ENCODE peak calls at places on chromosome 21, in five cellular contexts. I is vagina, Q is right atrium auricular region, R is heart left ventricle, Y is colonic mucosa. K is an unnamed sample.

GRCh38 chr21:42587036-42587435 is 66.4 kb upstream of the PDE9A start:
- DNase-seq in I (no peak), Q (no peak), R (no peak), Y (no peak), K (no peak)

GRCh38 chr21:32800056-32800455 is 28.5 kb upstream of the PAXBP1 start:
- DNase-seq in I (no peak), Q (no peak), R (no peak), Y (no peak), K (no peak)

GRCh38 chr21:42231761-42232160 is 12.8 kb downstream of the ABCG1 start:
- DNase-seq in I (no peak), Q (no peak), R (peak), Y (no peak), K (no peak)

GRCh38 chr21:28688381-28688780 is 304.3 kb downstream of the LTN1 start:
- DNase-seq in I (no peak), Q (no peak), R (no peak), Y (no peak), K (no peak)

GRCh38 chr21:30480145-30480544 is at the start of gene KRTAP19-1:
- DNase-seq in I (no peak), Q (no peak), R (no peak), Y (no peak), K (no peak)

GRCh38 chr21:39373634-39374033 is 24.7 kb upstream of the HMGN1 start:
- DNase-seq in I (no peak), Q (no peak), R (no peak), Y (no peak), K (no peak)

GRCh38 chr21:21714396-21714795 is 716.2 kb downstream of the NCAM2 start:
- DNase-seq in I (no peak), Q (no peak), R (no peak), Y (no peak), K (peak)

GRCh38 chr21:31647650-31648049 is 11.8 kb upstream of the SOD1 start:
- DNase-seq in I (no peak), Q (no peak), R (no peak), Y (no peak), K (no peak)

GRCh38 chr21:33384851-33385331 is 18.3 kb upstream of the IFNGR2 start:
- DNase-seq in I (no peak), Q (no peak), R (no peak), Y (no peak), K (no peak)

GRCh38 chr21:30340714-30341573 is 3.5 kb upstream of the KRTAP27-1 start:
- DNase-seq in I (no peak), Q (no peak), R (peak), Y (peak), K (peak)

GRCh38 chr21:42315296-42315891 is at the start of gene TFF3:
- DNase-seq in I (no peak), Q (peak), R (no peak), Y (peak), K (no peak)

GRCh38 chr21:14862794-14863720 is 201.7 kb downstream of the NRIP1 start:
- DNase-seq in I (no peak), Q (no peak), R (no peak), Y (no peak), K (no peak)

GRCh38 chr21:17859661-17860060 is 40.5 kb upstream of the C21orf91 start:
- DNase-seq in I (no peak), Q (no peak), R (no peak), Y (no peak), K (no peak)

GRCh38 chr21:39388038-39388810 is 39.3 kb upstream of the HMGN1 start:
- DNase-seq in I (peak), Q (peak), R (peak), Y (peak), K (peak)

GRCh38 chr21:20110368-20110767 is 887.8 kb upstream of the NCAM2 start:
- DNase-seq in I (no peak), Q (no peak), R (no peak), Y (no peak), K (no peak)

DNA sequence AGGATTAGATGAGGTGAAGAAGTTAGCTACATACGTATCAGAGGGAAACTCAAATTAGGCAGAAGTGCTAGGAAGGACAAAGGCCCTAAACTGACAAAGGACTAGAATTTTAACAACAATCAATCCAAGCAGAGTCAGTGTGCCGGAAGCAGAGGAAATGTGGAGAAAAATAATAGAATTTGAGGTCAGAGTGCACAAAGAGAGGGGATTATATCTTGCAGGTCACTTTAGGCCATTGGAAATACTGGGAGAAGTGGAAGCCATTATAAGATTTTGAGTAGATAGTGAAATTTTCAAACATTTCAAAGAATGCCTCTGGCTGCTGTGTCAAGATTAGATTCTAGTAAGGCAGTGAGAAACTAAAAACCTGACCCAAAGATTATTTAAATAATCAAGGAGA is 889.2 kb upstream of the NCAM2 start:
- DNase-seq in I (no peak), Q (no peak), R (no peak), Y (no peak), K (no peak)
- H3K4me3 ChIP-seq in I (no peak), Q (no peak), R (no peak), Y (no peak), K (no peak)

GRCh38 chr21:27425172-27425571 is 458.3 kb upstream of the ADAMTS5 start:
- DNase-seq in I (no peak), Q (no peak), R (no peak), Y (no peak), K (no peak)
- TF ChIP-seq CTCF in I (no peak), Q (no peak), R (no peak), Y (no peak), K (no peak)

GRCh38 chr21:35663856-35664606 is 396.3 kb downstream of the SETD4 start:
- DNase-seq in I (no peak), Q (no peak), R (no peak), Y (no peak), K (no peak)
- H3K4me3 ChIP-seq in I (no peak), Q (no peak), R (no peak), Y (no peak), K (no peak)

GRCh38 chr21:45473496-45474322 is 68.5 kb downstream of the SLC19A1 start:
- DNase-seq in I (no peak), Q (no peak), R (no peak), Y (no peak), K (no peak)
- TF ChIP-seq CTCF in I (no peak), Q (no peak), R (no peak), Y (no peak), K (no peak)

K was measured in astrocyte of the cerebellum.